ENCODE peak calls at places on chromosomes 5 and 9, in eight cellular contexts. O, X, Z, W, E, J, U and R are unnamed samples.

GRCh38 chr9:8419871-8420270 is 620.3 kb upstream of the DMAC1 start:
- DNase-seq in O (no peak), X (no peak), Z (no peak), W (no peak), E (no peak), J (no peak), U (no peak), R (no peak)

GRCh38 chr5:88390007-88390385 is 121.4 kb upstream of the TMEM161B start:
- DNase-seq in O (no peak), X (peak; percentile 12), Z (no peak), W (no peak), E (no peak), J (no peak), U (no peak), R (no peak)

GRCh38 chr5:108606185-108606584 is 141.5 kb upstream of the FER start:
- DNase-seq in O (no peak), X (no peak), Z (no peak), W (no peak), E (no peak), J (no peak), U (no peak), R (no peak)

GRCh38 chr5:164597293-164597900 is 1092.0 kb downstream of the MAT2B start:
- DNase-seq in O (peak; percentile 0), X (peak; percentile 35), Z (peak; percentile 52), W (no peak), E (no peak), J (no peak), U (no peak), R (no peak)

GRCh38 chr5:162911873-162912272 is 525.5 kb upstream of the CCNG1 start:
- DNase-seq in O (no peak), X (no peak), Z (no peak), W (no peak), E (no peak), J (no peak), U (no peak), R (no peak)

GRCh38 chr9:122001491-122002201 is 91.5 kb downstream of the TTLL11 start:
- DNase-seq in O (no peak), X (no peak), Z (no peak), W (no peak), E (peak; percentile 97), J (no peak), U (peak; percentile 21), R (no peak)

GRCh38 chr9:132698989-132699388 is 28.7 kb downstream of the GTF3C4 start:
- DNase-seq in O (no peak), X (no peak), Z (no peak), W (no peak), E (no peak), J (no peak), U (peak; percentile 37), R (peak; percentile 8)

GRCh38 chr5:141258948-141259347 is 13.8 kb downstream of the PCDHB15 start:
- DNase-seq in O (no peak), X (no peak), Z (no peak), W (no peak), E (no peak), J (no peak), U (no peak), R (no peak)